ENCODE peak calls at places on chromosomes 2 and 18, in six cellular contexts. W is HepG2, H is upper lobe of left lung, R is HCT116, B is GM12878, S is K562. V is an unnamed sample.

GRCh38 chr2:160220001-160220400 is 19.9 kb upstream of the ITGB6 start:
- ATAC-seq in H (no peak), B (no peak), S (no peak), W (no peak), R (no peak), V (no peak)

GRCh38 chr2:28610583-28611201 is 114.8 kb downstream of the PLB1 start:
- ATAC-seq in H (peak; percentile 58), S (peak; percentile 71), W (peak; percentile 58), B (peak; percentile 86), R (peak; percentile 97), V (peak; percentile 54)

GRCh38 chr18:74333091-74333490 is 17.5 kb downstream of the C18orf63 start:
- ATAC-seq in S (no peak), R (no peak), H (no peak), W (no peak), B (no peak), V (no peak)

GRCh38 chr2:109144271-109144670 is 15.3 kb downstream of the SH3RF3 start:
- ATAC-seq in H (no peak), W (no peak), S (no peak), B (peak; percentile 72), R (no peak), V (no peak)

GRCh38 chr2:209993968-209994367 is 8.5 kb upstream of the RPE start:
- ATAC-seq in W (no peak), S (peak; percentile 66), B (no peak), H (no peak), R (no peak), V (no peak)

GRCh38 chr2:235576337-235576910 is 82.6 kb downstream of the AGAP1 start:
- ATAC-seq in R (no peak), B (no peak), S (no peak), H (no peak), W (no peak), V (no peak)

GRCh38 chr2:241926541-241927311 is 57.2 kb downstream of the RTP5 start:
- ATAC-seq in W (peak; percentile 77), H (no peak), S (no peak), B (peak; percentile 58), R (no peak), V (no peak)

GRCh38 chr2:136358576-136358975 is 240.6 kb upstream of the CXCR4 start:
- ATAC-seq in S (no peak), B (no peak), W (no peak), R (no peak), H (no peak), V (no peak)

GRCh38 chr2:101745711-101746694 is 48.5 kb downstream of the MAP4K4 start:
- ATAC-seq in R (no peak), W (no peak), H (no peak), S (no peak), B (no peak), V (no peak)

GRCh38 chr2:160405077-160405865 is 88.3 kb downstream of the RBMS1 start:
- ATAC-seq in R (no peak), B (no peak), S (no peak), H (no peak), W (no peak), V (no peak)

GRCh38 chr2:50951416-50951815 is 80.5 kb downstream of the NRXN1 start:
- ATAC-seq in H (no peak), B (no peak), W (no peak), S (no peak), R (no peak), V (no peak)

GRCh38 chr18:45849529-45849928 is 24.1 kb downstream of the SIGLEC15 start:
- ATAC-seq in S (no peak), B (peak; percentile 69), R (peak; percentile 27), W (no peak), H (no peak), V (no peak)

GRCh38 chr2:19859565-19859964 is 42.2 kb downstream of the TTC32 start:
- ATAC-seq in S (no peak), R (no peak), H (no peak), B (no peak), W (no peak), V (no peak)

GRCh38 chr18:6920099-6920955 is 190.8 kb downstream of the ARHGAP28 start:
- ATAC-seq in H (peak; percentile 69), B (peak; percentile 68), W (peak; percentile 80), R (no peak), S (peak; percentile 89), V (peak; percentile 20)

GRCh38 chr2:84991404-84992151 is 20.6 kb downstream of the KCMF1 start:
- ATAC-seq in W (peak; percentile 60), R (peak; percentile 61), H (no peak), B (no peak), S (peak; percentile 29), V (peak; percentile 39)

GRCh38 chr2:150520088-150520487 is 32.6 kb upstream of the RND3 start:
- ATAC-seq in S (no peak), B (no peak), H (no peak), W (no peak), R (no peak), V (no peak)

GRCh38 chr18:76482267-76482666 is 12.8 kb downstream of the ZNF516 start:
- ATAC-seq in S (no peak), W (no peak), B (no peak), R (no peak), H (no peak), V (no peak)

GRCh38 chr2:88692187-88692586 is 714 bp downstream of the RPIA start:
- ATAC-seq in W (peak; percentile 3), H (peak; percentile 16), B (peak; percentile 32), S (peak; percentile 21), R (no peak), V (no peak)

GRCh38 chr2:120765911-120766757 is 30.5 kb downstream of the GLI2 start:
- ATAC-seq in B (no peak), R (no peak), W (no peak), S (no peak), H (peak; percentile 89), V (peak; percentile 91)

GRCh38 chr2:100242416-100242815 is 79.9 kb downstream of the LONRF2 start:
- ATAC-seq in R (no peak), S (no peak), B (peak; percentile 28), W (no peak), H (no peak), V (no peak)

GRCh38 chr2:108449410-108450200 is 599 bp downstream of the GCC2 start:
- ATAC-seq in H (peak; percentile 61), W (peak; percentile 57), S (peak; percentile 71), R (peak; percentile 63), B (peak; percentile 66), V (no peak)

GRCh38 chr18:22974707-22975106 is 41.6 kb downstream of the RBBP8 start:
- ATAC-seq in W (no peak), S (no peak), R (no peak), H (no peak), B (no peak), V (no peak)
- H3K27ac ChIP-seq in W (no peak overlapping the region), S (no peak overlapping the region), R (no peak overlapping the region), H (no peak overlapping the region), B (no peak overlapping the region), V (no peak overlapping the region)

GRCh38 chr2:207617011-207617671 is 8.1 kb downstream of the METTL21A start:
- ATAC-seq in W (no peak), R (peak; percentile 68), B (no peak), H (peak; percentile 58), S (no peak), V (peak; percentile 75)
- TF ChIP-seq POLR2AphosphoS5 in W (no peak), R (peak; percentile 23), B (no peak), H (no peak), S (no peak), V (no peak)

DNA sequence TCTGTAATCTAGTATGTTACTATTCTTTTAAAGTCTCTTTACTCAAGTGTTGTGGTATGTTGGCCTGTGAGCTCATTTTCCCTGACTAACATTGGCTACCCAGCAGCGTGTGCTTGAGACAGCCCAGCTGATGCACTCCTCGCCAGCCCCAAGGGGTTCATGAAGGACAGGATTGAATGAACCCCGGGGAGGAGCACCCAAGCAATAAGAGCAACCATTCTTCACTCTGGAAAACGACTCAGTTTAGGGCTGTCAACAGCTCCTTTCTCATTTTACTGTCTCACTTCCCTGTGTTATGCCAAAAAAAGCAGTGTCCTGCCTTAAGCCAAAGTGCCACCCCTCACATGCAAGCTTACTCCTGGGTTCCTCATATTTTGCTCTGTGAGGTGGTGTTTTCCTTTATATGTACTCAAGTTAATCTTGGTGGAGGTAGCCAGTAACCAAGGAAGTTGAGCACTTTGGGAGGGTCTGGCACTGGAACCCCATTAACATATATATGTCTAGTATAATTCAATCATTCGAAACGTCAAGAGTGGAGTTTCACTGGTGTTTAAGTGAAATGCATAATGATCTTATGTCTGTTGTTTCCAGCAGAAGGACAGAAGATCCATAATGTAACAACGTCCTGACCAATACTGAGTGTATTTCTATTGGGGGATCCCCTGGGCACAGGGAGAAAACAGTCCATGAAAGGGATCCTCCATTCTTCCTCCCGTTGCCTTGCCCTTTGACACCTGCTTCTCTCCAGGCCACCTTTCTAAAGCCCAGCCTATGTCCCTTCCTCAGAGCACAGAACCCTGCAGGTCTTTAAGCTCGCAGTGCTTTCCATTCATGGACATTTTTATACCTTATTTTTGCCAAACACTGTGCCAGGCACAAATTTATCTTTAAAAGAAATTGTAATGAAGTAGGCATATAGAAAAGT is 43.2 kb downstream of the ATIC start:
- ATAC-seq in H (peak; percentile 63), S (no peak), B (no peak), R (no peak), W (peak; percentile 24), V (no peak)
- TF ChIP-seq POLR2A in H (no peak), S (no peak), B (no peak), R (no peak), W (no peak), V (no peak)

GRCh38 chr2:187576906-187577305 is 22.7 kb upstream of the TFPI start:
- ATAC-seq in B (no peak), S (peak; percentile 48), R (no peak), H (no peak), W (peak; percentile 51), V (no peak)

GRCh38 chr2:187577310-187577709 is 23.1 kb upstream of the TFPI start:
- ATAC-seq in W (peak; percentile 95), H (no peak), B (peak; percentile 62), S (peak; percentile 74), R (peak; percentile 83), V (no peak)

GRCh38 chr2:187580462-187581124 is 26.4 kb upstream of the TFPI start:
- ATAC-seq in R (peak; percentile 33), B (peak; percentile 77), H (peak; percentile 90), W (peak; percentile 24), S (peak; percentile 84), V (no peak)

GRCh38 chr2:187573722-187574121 is 19.5 kb upstream of the TFPI start:
- ATAC-seq in B (no peak), H (no peak), S (no peak), W (no peak), R (no peak), V (no peak)

DNA sequence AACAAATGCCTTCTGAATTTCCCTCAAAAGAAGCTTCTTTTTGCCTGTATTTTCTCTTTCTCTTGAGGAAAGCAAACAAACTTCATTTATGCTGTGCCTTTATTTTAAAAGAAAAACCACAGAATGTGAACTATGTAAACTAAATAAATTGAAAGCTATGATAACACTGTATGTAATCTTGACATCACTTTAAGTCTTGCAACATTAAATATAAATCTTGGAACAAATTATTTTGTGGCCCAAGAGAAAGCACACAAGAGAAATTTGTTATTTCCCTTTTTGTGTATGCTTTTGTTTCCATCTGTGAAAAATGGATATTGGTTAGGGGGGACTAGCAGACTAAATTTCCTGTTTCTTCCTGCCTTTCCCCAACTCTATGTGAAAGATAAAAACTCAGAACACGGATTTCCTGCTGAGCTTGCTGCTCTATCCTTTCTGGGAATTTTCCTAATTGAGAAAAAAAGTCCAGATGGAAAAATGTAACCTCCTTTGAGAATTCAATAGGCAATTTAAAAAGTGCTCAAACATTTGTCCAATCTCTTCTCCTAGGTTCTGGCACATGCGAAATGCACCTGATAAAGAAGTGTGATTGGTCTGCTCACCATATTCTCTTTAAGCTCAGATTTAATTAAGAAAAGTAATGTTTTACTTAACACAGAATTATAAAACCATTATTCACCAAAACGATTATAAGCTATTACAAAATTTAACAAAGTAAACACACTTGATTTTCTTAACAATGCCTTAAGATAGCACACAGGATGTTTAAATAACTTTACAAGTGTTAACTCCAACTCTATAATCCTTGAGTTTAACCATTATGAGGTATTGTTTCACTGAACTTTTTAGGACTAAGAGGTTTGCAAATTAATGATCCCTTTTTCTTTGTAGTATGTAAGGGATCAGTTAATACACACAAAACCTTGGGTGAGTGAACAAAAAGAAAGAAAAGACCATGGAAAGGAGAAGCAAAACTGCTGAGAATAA is 21.1 kb upstream of the TFPI start:
- ATAC-seq in B (no peak), W (no peak), S (no peak), R (no peak), H (no peak), V (no peak)
- H3K27ac ChIP-seq in B (no peak overlapping the region), W (no peak overlapping the region), S (no peak overlapping the region), R (no peak overlapping the region), H (peak overlapping the region; percentile 36), V (no peak overlapping the region)

V was measured in gastroesophageal sphincter.